ENCODE peak calls at places on chromosomes 1 and 21, in seven cellular contexts. L is brain microvascular endothelial cell, B is mammary epithelial cell, Q is heart left ventricle, R is ovary, M is right atrium auricular region, W is IMR-90. Z is an unnamed sample.

GRCh38 chr1:219292989-219293388 is 119.3 kb downstream of the LYPLAL1 start:
- DNase-seq in L (no peak), W (no peak), M (no peak), R (no peak), B (no peak), Q (no peak), Z (no peak)

GRCh38 chr1:162230096-162230495 is 146.6 kb downstream of the SPATA46 start:
- DNase-seq in W (no peak), Q (peak), R (no peak), B (no peak), L (peak), M (no peak), Z (no peak)

GRCh38 chr1:219697667-219698066 is 84.8 kb upstream of the ZC3H11B start:
- DNase-seq in W (no peak), Q (no peak), L (no peak), B (no peak), M (no peak), R (no peak), Z (no peak)

GRCh38 chr1:100921110-100921706 is 25.3 kb downstream of the SLC30A7 start:
- DNase-seq in L (peak), W (peak), R (no peak), B (peak), M (no peak), Q (no peak), Z (no peak)

GRCh38 chr21:28789571-28789970 is 203.1 kb downstream of the LTN1 start:
- DNase-seq in Q (no peak), W (no peak), B (no peak), M (no peak), R (no peak), L (no peak), Z (no peak)

GRCh38 chr21:35136586-35137254 is 87.6 kb upstream of the RUNX1 start:
- DNase-seq in M (no peak), L (peak), R (no peak), Q (no peak), W (peak), B (peak), Z (no peak)

GRCh38 chr1:9537863-9538668 is 1.2 kb upstream of the SLC25A33 start:
- DNase-seq in L (no peak), W (no peak), R (no peak), M (no peak), B (no peak), Q (no peak), Z (no peak)

GRCh38 chr1:25872708-25873107 is 2.8 kb downstream of the PAQR7 start:
- DNase-seq in W (no peak), L (no peak), B (no peak), Q (no peak), R (no peak), M (no peak), Z (no peak)

GRCh38 chr1:24302209-24302611 is 16.9 kb upstream of the GRHL3 start:
- DNase-seq in Q (no peak), M (no peak), L (no peak), B (no peak), R (no peak), W (no peak), Z (no peak)

GRCh38 chr21:42411891-42412635 is 8.4 kb downstream of the UBASH3A start:
- DNase-seq in R (no peak), M (no peak), Q (no peak), W (no peak), L (peak), B (peak), Z (no peak)
- TF ChIP-seq CTCF in R (no peak), M (no peak), Q (no peak), W (no peak), L (no peak), B (no peak), Z (no peak)

DNA sequence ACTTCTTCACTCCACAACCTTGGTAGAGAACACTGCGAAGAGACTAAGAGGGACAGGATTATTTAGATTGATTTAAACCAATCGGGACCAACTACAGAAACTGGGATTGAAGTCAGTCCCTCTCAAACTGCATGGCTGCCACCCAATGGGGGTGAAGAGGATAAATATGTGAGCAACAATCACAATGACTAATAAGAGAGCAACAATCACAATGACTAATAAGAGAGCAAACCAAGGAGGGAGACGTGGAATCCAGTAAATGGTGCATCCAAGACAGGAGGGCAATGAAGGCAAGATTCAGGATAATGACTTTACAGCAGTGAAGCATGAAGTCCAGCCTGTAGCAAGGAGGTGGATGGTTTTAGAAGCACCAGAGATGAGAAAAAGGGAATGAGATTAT is 322.8 kb downstream of the TTLL7 start:
- DNase-seq in L (no peak), B (no peak), M (no peak), Q (no peak), R (no peak), W (no peak), Z (no peak)
- H3K4me3 ChIP-seq in L (no peak), B (no peak), M (no peak), Q (no peak), R (no peak), W (no peak), Z (no peak)

GRCh38 chr1:12450090-12450764 is 167.8 kb downstream of the DHRS3 start:
- DNase-seq in L (no peak), M (no peak), R (no peak), W (no peak), Q (no peak), B (no peak), Z (no peak)
- H3K27ac ChIP-seq in L (peak), M (peak), R (no peak), W (peak), Q (peak), B (no peak), Z (peak)

GRCh38 chr1:15803380-15803779 is 4.1 kb downstream of the UQCRHL start:
- DNase-seq in R (no peak), W (peak), M (no peak), L (no peak), Q (no peak), B (no peak), Z (no peak)
- TF ChIP-seq CTCF in R (peak), W (peak), M (no peak), L (peak), Q (peak), B (peak), Z (no peak)

GRCh38 chr1:60987904-60988303 is 94.5 kb upstream of the NFIA start:
- DNase-seq in W (no peak), B (no peak), M (no peak), L (no peak), Q (no peak), R (no peak), Z (no peak)

GRCh38 chr1:60981357-60981756 is 101.0 kb upstream of the NFIA start:
- DNase-seq in B (no peak), R (no peak), W (no peak), Q (no peak), L (no peak), M (no peak), Z (no peak)

GRCh38 chr1:60983701-60984065 is 98.7 kb upstream of the NFIA start:
- DNase-seq in W (no peak), Q (no peak), L (no peak), M (no peak), R (no peak), B (no peak), Z (no peak)

GRCh38 chr1:60982539-60982938 is 99.8 kb upstream of the NFIA start:
- DNase-seq in Q (no peak), M (no peak), W (no peak), B (no peak), R (no peak), L (no peak), Z (no peak)

GRCh38 chr1:60984066-60984799 is 98.1 kb upstream of the NFIA start:
- DNase-seq in R (peak), Q (peak), M (peak), B (peak), L (peak), W (peak), Z (peak)
- H3K4me3 ChIP-seq in R (no peak), Q (no peak), M (no peak), B (no peak), L (no peak), W (no peak), Z (peak)

GRCh38 chr1:84856871-84857270 is 36.1 kb downstream of the LPAR3 start:
- DNase-seq in B (no peak), Q (no peak), W (no peak), M (no peak), L (no peak), R (no peak), Z (no peak)

GRCh38 chr1:84855947-84856660 is 36.9 kb downstream of the LPAR3 start:
- DNase-seq in B (no peak), L (no peak), W (no peak), M (no peak), Q (no peak), R (no peak), Z (no peak)

GRCh38 chr1:84851839-84852238 is 41.2 kb downstream of the LPAR3 start:
- DNase-seq in R (no peak), Q (no peak), B (peak), M (no peak), L (peak), W (peak), Z (no peak)

GRCh38 chr1:84855168-84855567 is 37.8 kb downstream of the LPAR3 start:
- DNase-seq in R (no peak), M (no peak), W (peak), B (peak), Q (no peak), L (no peak), Z (no peak)

GRCh38 chr1:84853743-84854721 is 39.0 kb downstream of the LPAR3 start:
- DNase-seq in W (peak), M (no peak), Q (no peak), L (peak), B (peak), R (no peak), Z (no peak)
- H3K27ac ChIP-seq in W (no peak), M (no peak), Q (no peak), L (peak), B (peak), R (no peak), Z (no peak)

GRCh38 chr1:153922076-153922837 is 515 bp downstream of the GATAD2B start:
- DNase-seq in R (no peak), Q (peak), W (no peak), M (no peak), B (peak), L (no peak), Z (no peak)
- TF ChIP-seq CTCF in R (no peak), Q (peak), W (no peak), M (no peak), B (no peak), L (peak), Z (no peak)

Z was measured in coronary artery.